ENCODE peak calls at places on chromosomes 5 and 9, in six cellular contexts. One of them, this sample, is unnamed. For H3K4me1 and H3K36me3, the result is how much of the 10 kb centered on the place peaks cover.

GRCh38 chr9:99075246-99075912 is 29.5 kb upstream of the TGFBR1 start:
- DNase-seq in breast epithelium: no peak
- DNase-seq in CD8-positive, alpha-beta T cell: no peak
- DNase-seq in Peyer's patch: no peak
- DNase-seq in PC-9: no peak
- DNase-seq in ascending aorta: no peak
- DNase-seq in this sample: no peak

GRCh38 chr5:6190838-6191237 is 187.5 kb downstream of the MED10 start:
- DNase-seq in ascending aorta: no peak
- DNase-seq in PC-9: no peak
- DNase-seq in CD8-positive, alpha-beta T cell: no peak
- DNase-seq in Peyer's patch: no peak
- DNase-seq in breast epithelium: no peak
- DNase-seq in this sample: no peak

GRCh38 chr5:68911840-68912690 is 181.7 kb upstream of the SLC30A5 start:
- DNase-seq in breast epithelium: no peak
- DNase-seq in Peyer's patch: no peak
- DNase-seq in ascending aorta: no peak
- DNase-seq in CD8-positive, alpha-beta T cell: no peak
- DNase-seq in PC-9: no peak
- DNase-seq in this sample: no peak

GRCh38 chr5:18113724-18114123 is 479.5 kb downstream of the TAF11L14 start:
- DNase-seq in ascending aorta: no peak
- DNase-seq in CD8-positive, alpha-beta T cell: no peak
- DNase-seq in breast epithelium: no peak
- DNase-seq in Peyer's patch: no peak
- DNase-seq in PC-9: no peak
- DNase-seq in this sample: no peak

GRCh38 chr5:74575741-74576538 is 64.6 kb downstream of the ENC1 start:
- DNase-seq in breast epithelium: no peak
- DNase-seq in ascending aorta: no peak
- DNase-seq in CD8-positive, alpha-beta T cell: no peak
- DNase-seq in PC-9: peak
- DNase-seq in Peyer's patch: no peak
- DNase-seq in this sample: no peak

GRCh38 chr9:93620881-93621820 is 44.8 kb downstream of the PHF2 start:
- DNase-seq in ascending aorta: no peak
- DNase-seq in CD8-positive, alpha-beta T cell: no peak
- DNase-seq in breast epithelium: peak
- DNase-seq in Peyer's patch: no peak
- DNase-seq in PC-9: no peak
- DNase-seq in this sample: no peak

GRCh38 chr9:112446518-112446917 is 40.1 kb upstream of the KIAA1958 start:
- DNase-seq in PC-9: no peak
- DNase-seq in Peyer's patch: no peak
- DNase-seq in ascending aorta: no peak
- DNase-seq in CD8-positive, alpha-beta T cell: no peak
- DNase-seq in breast epithelium: no peak
- DNase-seq in this sample: no peak

GRCh38 chr5:64632251-64632650 is 58.1 kb upstream of the SHISAL2B start:
- DNase-seq in CD8-positive, alpha-beta T cell: no peak
- DNase-seq in breast epithelium: no peak
- DNase-seq in PC-9: no peak
- DNase-seq in Peyer's patch: no peak
- DNase-seq in ascending aorta: no peak
- DNase-seq in this sample: no peak

GRCh38 chr9:76926846-76927245 is 20.9 kb upstream of the PRUNE2 start:
- DNase-seq in Peyer's patch: no peak
- DNase-seq in CD8-positive, alpha-beta T cell: no peak
- DNase-seq in PC-9: no peak
- DNase-seq in ascending aorta: no peak
- DNase-seq in breast epithelium: no peak
- DNase-seq in this sample: no peak

GRCh38 chr5:114390431-114390830 is 28.6 kb downstream of the KCNN2 start:
- DNase-seq in PC-9: no peak
- DNase-seq in ascending aorta: no peak
- DNase-seq in Peyer's patch: no peak
- DNase-seq in CD8-positive, alpha-beta T cell: no peak
- DNase-seq in breast epithelium: no peak
- DNase-seq in this sample: no peak

GRCh38 chr5:5490774-5491347 is 68.4 kb downstream of the ICE1 start:
- DNase-seq in breast epithelium: no peak
- DNase-seq in Peyer's patch: no peak
- DNase-seq in CD8-positive, alpha-beta T cell: no peak
- DNase-seq in PC-9: no peak
- DNase-seq in ascending aorta: no peak
- DNase-seq in this sample: no peak

GRCh38 chr5:36569456-36569855 is 37.0 kb upstream of the SLC1A3 start:
- DNase-seq in Peyer's patch: no peak
- DNase-seq in ascending aorta: no peak
- DNase-seq in breast epithelium: no peak
- DNase-seq in CD8-positive, alpha-beta T cell: no peak
- DNase-seq in PC-9: no peak
- DNase-seq in this sample: no peak

GRCh38 chr5:89293849-89294248 is 410.9 kb upstream of the MEF2C start:
- DNase-seq in PC-9: no peak
- DNase-seq in ascending aorta: no peak
- DNase-seq in CD8-positive, alpha-beta T cell: no peak
- DNase-seq in breast epithelium: no peak
- DNase-seq in Peyer's patch: no peak
- DNase-seq in this sample: no peak

GRCh38 chr5:136521696-136522095 is 156.4 kb upstream of the TRPC7 start:
- DNase-seq in ascending aorta: no peak
- DNase-seq in breast epithelium: no peak
- DNase-seq in Peyer's patch: no peak
- DNase-seq in PC-9: no peak
- DNase-seq in CD8-positive, alpha-beta T cell: no peak
- DNase-seq in this sample: no peak

GRCh38 chr9:27142299-27142930 is 33.4 kb downstream of the TEK start:
- DNase-seq in CD8-positive, alpha-beta T cell: no peak
- DNase-seq in PC-9: no peak
- DNase-seq in breast epithelium: no peak
- DNase-seq in Peyer's patch: no peak
- DNase-seq in ascending aorta: no peak
- DNase-seq in this sample: no peak

GRCh38 chr5:39395521-39395920 is 29.3 kb downstream of the DAB2 start:
- DNase-seq in PC-9: no peak
- DNase-seq in ascending aorta: no peak
- DNase-seq in CD8-positive, alpha-beta T cell: no peak
- DNase-seq in Peyer's patch: no peak
- DNase-seq in breast epithelium: no peak
- DNase-seq in this sample: no peak

GRCh38 chr9:2208991-2209390 is 193.8 kb downstream of the SMARCA2 start:
- DNase-seq in Peyer's patch: no peak
- DNase-seq in CD8-positive, alpha-beta T cell: no peak
- DNase-seq in breast epithelium: no peak
- DNase-seq in PC-9: no peak
- DNase-seq in ascending aorta: no peak
- DNase-seq in this sample: no peak

GRCh38 chr9:115373000-115373709 is 255.2 kb upstream of the TNC start:
- DNase-seq in breast epithelium: no peak
- DNase-seq in PC-9: peak
- DNase-seq in Peyer's patch: no peak
- DNase-seq in ascending aorta: no peak
- DNase-seq in CD8-positive, alpha-beta T cell: no peak
- DNase-seq in this sample: no peak

GRCh38 chr5:53326420-53327153 is 153.8 kb upstream of the FST start:
- DNase-seq in Peyer's patch: no peak
- DNase-seq in PC-9: no peak
- DNase-seq in ascending aorta: no peak
- DNase-seq in breast epithelium: no peak
- DNase-seq in CD8-positive, alpha-beta T cell: no peak
- DNase-seq in this sample: no peak

GRCh38 chr5:28397502-28397941 is 1359.1 kb upstream of the CDH9 start:
- DNase-seq in ascending aorta: no peak
- DNase-seq in breast epithelium: no peak
- DNase-seq in CD8-positive, alpha-beta T cell: no peak
- DNase-seq in Peyer's patch: no peak
- DNase-seq in PC-9: peak
- DNase-seq in this sample: no peak

GRCh38 chr5:107123014-107123413 is 547.7 kb downstream of the EFNA5 start:
- DNase-seq in ascending aorta: no peak
- DNase-seq in breast epithelium: no peak
- DNase-seq in PC-9: no peak
- DNase-seq in CD8-positive, alpha-beta T cell: no peak
- DNase-seq in Peyer's patch: no peak
- DNase-seq in this sample: no peak

DNA sequence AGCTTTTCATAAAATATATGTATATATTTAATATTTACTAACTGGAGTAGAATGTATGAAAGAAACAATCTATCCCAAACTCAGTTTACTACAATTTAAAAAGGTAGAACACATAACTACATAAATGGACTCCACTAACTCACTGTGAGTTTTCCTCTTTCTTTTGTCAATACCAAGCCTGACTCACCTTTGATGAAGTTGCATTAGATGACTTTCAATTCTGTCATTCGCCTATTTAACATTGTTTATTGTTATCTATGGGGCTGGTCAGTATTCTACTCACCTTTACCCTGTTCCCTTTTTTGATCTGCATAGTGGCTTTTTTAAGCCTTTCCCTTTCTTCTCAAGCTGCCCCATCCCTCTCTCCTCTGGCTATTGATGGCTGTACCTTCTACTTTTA is 629.7 kb downstream of the RAB3C start:
- DNase-seq in breast epithelium: no peak
- DNase-seq in PC-9: no peak
- DNase-seq in CD8-positive, alpha-beta T cell: no peak
- DNase-seq in ascending aorta: no peak
- DNase-seq in Peyer's patch: no peak
- DNase-seq in this sample: no peak
- H3K4me1 ChIP-seq in breast epithelium: under half
- H3K4me1 ChIP-seq in PC-9: under half
- H3K4me1 ChIP-seq in CD8-positive, alpha-beta T cell: under half
- H3K4me1 ChIP-seq in ascending aorta: under half
- H3K4me1 ChIP-seq in Peyer's patch: under half
- H3K4me1 ChIP-seq in this sample: under half

GRCh38 chr5:14148890-14149671 is 5.9 kb downstream of the TRIO start:
- DNase-seq in breast epithelium: no peak
- DNase-seq in ascending aorta: no peak
- DNase-seq in PC-9: no peak
- DNase-seq in CD8-positive, alpha-beta T cell: no peak
- DNase-seq in Peyer's patch: peak
- DNase-seq in this sample: no peak
- H3K36me3 ChIP-seq in breast epithelium: under half
- H3K36me3 ChIP-seq in ascending aorta: under half
- H3K36me3 ChIP-seq in PC-9: under half
- H3K36me3 ChIP-seq in CD8-positive, alpha-beta T cell: under half
- H3K36me3 ChIP-seq in Peyer's patch: under half
- H3K36me3 ChIP-seq in this sample: under half

DNA sequence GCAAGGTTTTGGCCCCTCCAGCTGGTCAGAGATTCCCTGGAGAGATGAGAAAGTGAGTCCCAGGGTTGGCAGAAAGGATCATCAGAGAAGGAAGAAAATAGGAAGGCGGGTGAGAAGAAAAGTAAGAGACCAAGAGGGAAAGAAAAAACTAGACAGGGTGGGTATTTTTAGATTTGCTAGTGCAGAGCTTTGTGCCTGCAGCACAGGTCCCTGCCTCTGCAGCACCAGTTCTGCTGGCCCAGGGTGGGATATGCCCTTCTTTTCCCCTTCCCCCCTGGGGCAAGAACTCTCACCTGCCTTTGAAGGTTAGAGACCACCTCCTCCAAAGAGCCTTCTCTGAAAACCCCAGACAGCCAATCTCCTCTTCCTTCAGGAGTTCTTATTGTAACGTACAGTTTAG is 90.3 kb upstream of the EGFLAM start:
- DNase-seq in breast epithelium: no peak
- DNase-seq in Peyer's patch: no peak
- DNase-seq in ascending aorta: no peak
- DNase-seq in CD8-positive, alpha-beta T cell: no peak
- DNase-seq in PC-9: no peak
- DNase-seq in this sample: no peak
- TF ChIP-seq CTCF in breast epithelium: no peak
- TF ChIP-seq CTCF in Peyer's patch: no peak
- TF ChIP-seq CTCF in ascending aorta: no peak
- TF ChIP-seq CTCF in CD8-positive, alpha-beta T cell: no peak
- TF ChIP-seq CTCF in PC-9: no peak
- TF ChIP-seq CTCF in this sample: no peak

DNA sequence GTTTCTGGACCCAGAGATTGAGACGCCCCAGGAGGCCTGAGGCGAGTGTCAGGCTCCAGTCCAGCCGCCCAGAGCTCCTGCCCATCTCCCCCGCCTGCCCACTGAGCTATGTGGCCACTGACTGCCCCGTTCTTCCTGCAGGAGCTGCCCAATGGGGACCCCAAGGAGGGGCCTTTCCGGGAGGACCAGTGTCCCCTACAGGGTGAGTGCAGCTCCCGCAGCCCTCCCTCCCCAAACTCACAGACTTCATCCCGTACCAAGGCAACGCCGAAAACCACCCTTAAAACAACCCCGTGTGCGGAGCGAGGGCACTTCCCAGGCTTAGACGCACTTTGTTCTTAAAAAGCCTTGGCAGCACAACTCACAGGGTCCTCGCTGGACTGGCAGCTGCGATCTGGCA is 23.4 kb downstream of the NKD2 start:
- DNase-seq in ascending aorta: no peak
- DNase-seq in breast epithelium: no peak
- DNase-seq in PC-9: no peak
- DNase-seq in CD8-positive, alpha-beta T cell: no peak
- DNase-seq in Peyer's patch: no peak
- DNase-seq in this sample: peak
- H3K4me1 ChIP-seq in ascending aorta: under half
- H3K4me1 ChIP-seq in breast epithelium: under half
- H3K4me1 ChIP-seq in PC-9: under half
- H3K4me1 ChIP-seq in CD8-positive, alpha-beta T cell: under half
- H3K4me1 ChIP-seq in Peyer's patch: under half
- H3K4me1 ChIP-seq in this sample: under half

DNA sequence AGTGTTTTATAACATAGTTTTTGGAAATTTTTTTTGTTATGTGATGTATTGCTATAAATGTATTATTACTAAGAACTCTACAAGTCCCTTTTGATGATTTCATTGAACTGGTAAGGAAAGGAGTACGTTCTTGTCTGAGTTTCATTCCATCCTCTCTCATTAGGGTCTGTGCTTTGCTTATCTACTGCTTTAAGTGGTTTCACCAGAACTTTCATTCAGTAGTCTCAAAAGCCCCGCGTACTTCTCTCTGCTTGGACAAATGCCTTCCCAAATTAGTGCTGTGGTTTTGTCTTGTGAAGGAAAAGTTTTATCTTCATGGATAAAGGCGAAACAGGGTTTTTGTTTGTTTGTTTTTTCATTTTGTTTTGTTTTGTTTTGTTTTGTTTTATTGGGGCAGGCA is 469.8 kb upstream of the WWC1 start:
- DNase-seq in PC-9: no peak
- DNase-seq in breast epithelium: no peak
- DNase-seq in ascending aorta: no peak
- DNase-seq in Peyer's patch: no peak
- DNase-seq in CD8-positive, alpha-beta T cell: no peak
- DNase-seq in this sample: no peak
- H3K36me3 ChIP-seq in PC-9: under half
- H3K36me3 ChIP-seq in breast epithelium: under half
- H3K36me3 ChIP-seq in ascending aorta: under half
- H3K36me3 ChIP-seq in Peyer's patch: under half
- H3K36me3 ChIP-seq in CD8-positive, alpha-beta T cell: under half
- H3K36me3 ChIP-seq in this sample: under half

GRCh38 chr5:146475190-146475801 is 28.2 kb downstream of the TCERG1 start:
- DNase-seq in PC-9: no peak
- DNase-seq in breast epithelium: no peak
- DNase-seq in CD8-positive, alpha-beta T cell: no peak
- DNase-seq in ascending aorta: no peak
- DNase-seq in Peyer's patch: no peak
- DNase-seq in this sample: no peak
- TF ChIP-seq CTCF in PC-9: peak
- TF ChIP-seq CTCF in breast epithelium: no peak
- TF ChIP-seq CTCF in CD8-positive, alpha-beta T cell: peak
- TF ChIP-seq CTCF in ascending aorta: no peak
- TF ChIP-seq CTCF in Peyer's patch: no peak
- TF ChIP-seq CTCF in this sample: no peak

This sample was measured in pancreas.